ENCODE peak calls at places on chromosome 13, in nine cellular contexts. One of them, this sample, is unnamed.

GRCh38 chr13:24745516-24745860 is 18.5 kb upstream of the RNF17 start:
- DNase-seq in T-helper 17 cell: no peak
- DNase-seq in activated CD4-positive, alpha-beta T cell treated with anti-CD3 and anti-CD28 coated beads, Interleukin-2, amount 50 U/mL, for 1 hour: no peak
- DNase-seq in heart right ventricle: no peak
- DNase-seq in GM04503: no peak
- DNase-seq in left ventricle myocardium inferior: no peak
- DNase-seq in GM12891: no peak
- DNase-seq in LHCN-M2: no peak
- DNase-seq in naive thymus-derived CD8-positive, alpha-beta T cell: no peak
- DNase-seq in this sample: no peak

GRCh38 chr13:112984954-112985802 is 16.2 kb downstream of the MCF2L start:
- DNase-seq in GM12891: no peak
- DNase-seq in heart right ventricle: no peak
- DNase-seq in naive thymus-derived CD8-positive, alpha-beta T cell: no peak
- DNase-seq in left ventricle myocardium inferior: no peak
- DNase-seq in T-helper 17 cell: no peak
- DNase-seq in activated CD4-positive, alpha-beta T cell treated with anti-CD3 and anti-CD28 coated beads, Interleukin-2, amount 50 U/mL, for 1 hour: no peak
- DNase-seq in LHCN-M2: no peak
- DNase-seq in GM04503: no peak
- DNase-seq in this sample: no peak

GRCh38 chr13:43127827-43128226 is 104.4 kb downstream of the DNAJC15 start:
- DNase-seq in activated CD4-positive, alpha-beta T cell treated with anti-CD3 and anti-CD28 coated beads, Interleukin-2, amount 50 U/mL, for 1 hour: no peak
- DNase-seq in GM12891: no peak
- DNase-seq in left ventricle myocardium inferior: no peak
- DNase-seq in naive thymus-derived CD8-positive, alpha-beta T cell: peak; percentile 11
- DNase-seq in GM04503: no peak
- DNase-seq in T-helper 17 cell: no peak
- DNase-seq in LHCN-M2: no peak
- DNase-seq in heart right ventricle: no peak
- DNase-seq in this sample: no peak

GRCh38 chr13:113664751-113665581 is 2.1 kb upstream of the GRK1 start:
- DNase-seq in naive thymus-derived CD8-positive, alpha-beta T cell: no peak
- DNase-seq in left ventricle myocardium inferior: peak; percentile 2
- DNase-seq in GM04503: no peak
- DNase-seq in activated CD4-positive, alpha-beta T cell treated with anti-CD3 and anti-CD28 coated beads, Interleukin-2, amount 50 U/mL, for 1 hour: no peak
- DNase-seq in heart right ventricle: no peak
- DNase-seq in LHCN-M2: no peak
- DNase-seq in T-helper 17 cell: no peak
- DNase-seq in GM12891: no peak
- DNase-seq in this sample: no peak

GRCh38 chr13:19818223-19818842 is 35.6 kb upstream of the PSPC1 start:
- DNase-seq in naive thymus-derived CD8-positive, alpha-beta T cell: peak; percentile 17
- DNase-seq in GM04503: no peak
- DNase-seq in LHCN-M2: no peak
- DNase-seq in activated CD4-positive, alpha-beta T cell treated with anti-CD3 and anti-CD28 coated beads, Interleukin-2, amount 50 U/mL, for 1 hour: peak; percentile 19
- DNase-seq in left ventricle myocardium inferior: peak; percentile 32
- DNase-seq in T-helper 17 cell: peak; percentile 12
- DNase-seq in GM12891: no peak
- DNase-seq in heart right ventricle: peak; percentile 32
- DNase-seq in this sample: no peak

GRCh38 chr13:80716610-80717081 is 375.7 kb upstream of the SPRY2 start:
- DNase-seq in left ventricle myocardium inferior: no peak
- DNase-seq in naive thymus-derived CD8-positive, alpha-beta T cell: no peak
- DNase-seq in heart right ventricle: peak; percentile 23
- DNase-seq in GM12891: no peak
- DNase-seq in GM04503: no peak
- DNase-seq in T-helper 17 cell: no peak
- DNase-seq in LHCN-M2: peak; percentile 19
- DNase-seq in activated CD4-positive, alpha-beta T cell treated with anti-CD3 and anti-CD28 coated beads, Interleukin-2, amount 50 U/mL, for 1 hour: no peak
- DNase-seq in this sample: no peak

GRCh38 chr13:109235901-109236300 is 550.5 kb downstream of the IRS2 start:
- DNase-seq in activated CD4-positive, alpha-beta T cell treated with anti-CD3 and anti-CD28 coated beads, Interleukin-2, amount 50 U/mL, for 1 hour: no peak
- DNase-seq in GM04503: no peak
- DNase-seq in T-helper 17 cell: no peak
- DNase-seq in LHCN-M2: no peak
- DNase-seq in naive thymus-derived CD8-positive, alpha-beta T cell: no peak
- DNase-seq in left ventricle myocardium inferior: no peak
- DNase-seq in GM12891: no peak
- DNase-seq in heart right ventricle: no peak
- DNase-seq in this sample: no peak

GRCh38 chr13:47112205-47112896 is 215.5 kb upstream of the HTR2A start:
- DNase-seq in naive thymus-derived CD8-positive, alpha-beta T cell: no peak
- DNase-seq in left ventricle myocardium inferior: no peak
- DNase-seq in activated CD4-positive, alpha-beta T cell treated with anti-CD3 and anti-CD28 coated beads, Interleukin-2, amount 50 U/mL, for 1 hour: no peak
- DNase-seq in T-helper 17 cell: no peak
- DNase-seq in heart right ventricle: no peak
- DNase-seq in GM04503: no peak
- DNase-seq in LHCN-M2: no peak
- DNase-seq in GM12891: no peak
- DNase-seq in this sample: no peak

GRCh38 chr13:110575322-110576069 is 14.0 kb upstream of the RAB20 start:
- DNase-seq in naive thymus-derived CD8-positive, alpha-beta T cell: no peak
- DNase-seq in heart right ventricle: peak; percentile 23
- DNase-seq in GM04503: no peak
- DNase-seq in left ventricle myocardium inferior: peak; percentile 26
- DNase-seq in GM12891: peak; percentile 45
- DNase-seq in activated CD4-positive, alpha-beta T cell treated with anti-CD3 and anti-CD28 coated beads, Interleukin-2, amount 50 U/mL, for 1 hour: no peak
- DNase-seq in T-helper 17 cell: no peak
- DNase-seq in LHCN-M2: peak; percentile 41
- DNase-seq in this sample: no peak

GRCh38 chr13:45220403-45220802 is 19.6 kb upstream of the KCTD4 start:
- DNase-seq in activated CD4-positive, alpha-beta T cell treated with anti-CD3 and anti-CD28 coated beads, Interleukin-2, amount 50 U/mL, for 1 hour: no peak
- DNase-seq in GM12891: no peak
- DNase-seq in GM04503: no peak
- DNase-seq in heart right ventricle: no peak
- DNase-seq in left ventricle myocardium inferior: no peak
- DNase-seq in LHCN-M2: no peak
- DNase-seq in naive thymus-derived CD8-positive, alpha-beta T cell: no peak
- DNase-seq in T-helper 17 cell: no peak
- DNase-seq in this sample: no peak

GRCh38 chr13:50099473-50099872 is 84.2 kb downstream of the KCNRG start:
- DNase-seq in activated CD4-positive, alpha-beta T cell treated with anti-CD3 and anti-CD28 coated beads, Interleukin-2, amount 50 U/mL, for 1 hour: no peak
- DNase-seq in LHCN-M2: no peak
- DNase-seq in T-helper 17 cell: no peak
- DNase-seq in GM04503: no peak
- DNase-seq in left ventricle myocardium inferior: no peak
- DNase-seq in heart right ventricle: no peak
- DNase-seq in GM12891: no peak
- DNase-seq in naive thymus-derived CD8-positive, alpha-beta T cell: no peak
- DNase-seq in this sample: no peak

GRCh38 chr13:51523082-51523518 is 61.2 kb upstream of the WDFY2 start:
- DNase-seq in LHCN-M2: peak; percentile 58
- DNase-seq in GM12891: no peak
- DNase-seq in naive thymus-derived CD8-positive, alpha-beta T cell: no peak
- DNase-seq in GM04503: no peak
- DNase-seq in T-helper 17 cell: no peak
- DNase-seq in left ventricle myocardium inferior: no peak
- DNase-seq in heart right ventricle: no peak
- DNase-seq in activated CD4-positive, alpha-beta T cell treated with anti-CD3 and anti-CD28 coated beads, Interleukin-2, amount 50 U/mL, for 1 hour: peak; percentile 4
- DNase-seq in this sample: no peak